ENCODE peak calls at places on chromosomes 12 and 14, in ten cellular contexts. C is H54, W is Peyer's patch, T is IMR-90, U is body of pancreas, D is stomach, Y is breast epithelium, I is ovary, L is lower leg skin, E is A549. Z is an unnamed sample.

GRCh38 chr12:99911076-99911475 is 73.7 kb downstream of the ANKS1B start:
- DNase-seq in C (peak), I (peak), E (peak), U (no peak), L (no peak), D (no peak), Y (peak), T (peak), W (no peak), Z (no peak)

GRCh38 chr14:49988080-49988990 is 95.5 kb downstream of the ARF6 start:
- DNase-seq in T (no peak), C (no peak), D (no peak), U (no peak), I (no peak), W (no peak), L (peak), E (no peak), Y (no peak), Z (no peak)

GRCh38 chr12:43060738-43061137 is 471.2 kb upstream of the PRICKLE1 start:
- DNase-seq in Y (no peak), L (no peak), T (no peak), E (no peak), I (no peak), C (no peak), W (no peak), D (no peak), U (no peak), Z (no peak)

GRCh38 chr12:65953621-65954020 is 129.3 kb downstream of the HMGA2 start:
- DNase-seq in U (no peak), I (no peak), C (no peak), E (no peak), W (no peak), T (peak), L (no peak), Y (no peak), D (no peak), Z (no peak)

GRCh38 chr12:47553266-47553665 is 152.6 kb downstream of the RPAP3 start:
- DNase-seq in I (no peak), L (no peak), E (no peak), C (no peak), Y (no peak), T (no peak), D (no peak), W (no peak), U (no peak), Z (no peak)

GRCh38 chr12:6700646-6701051 is at the start of gene PIANP:
- DNase-seq in C (no peak), W (peak), L (peak), E (no peak), I (peak), T (peak), Y (peak), D (peak), U (peak), Z (no peak)

GRCh38 chr14:32077081-32078029 is at the start of gene ARHGAP5:
- DNase-seq in T (peak), Y (peak), C (peak), D (peak), U (peak), I (peak), E (peak), W (peak), L (peak), Z (peak)

GRCh38 chr14:70943838-70944237 is 36.6 kb downstream of the PCNX1 start:
- DNase-seq in T (no peak), E (peak), D (no peak), W (no peak), C (no peak), I (no peak), Y (no peak), U (no peak), L (no peak), Z (no peak)

GRCh38 chr14:64654072-64654899 is 49.9 kb upstream of the PLEKHG3 start:
- DNase-seq in C (peak), U (no peak), E (peak), T (peak), I (no peak), D (no peak), W (no peak), Y (no peak), L (no peak), Z (no peak)

GRCh38 chr14:94675036-94675435 is 62.8 kb downstream of the SERPINA3 start:
- DNase-seq in I (no peak), C (no peak), W (no peak), D (peak), L (no peak), T (no peak), E (no peak), Y (no peak), U (no peak), Z (no peak)

GRCh38 chr14:105425823-105426247 is 6.2 kb downstream of the MTA1 start:
- DNase-seq in Y (no peak), E (no peak), U (no peak), C (no peak), T (no peak), I (no peak), L (no peak), W (no peak), D (no peak), Z (no peak)

GRCh38 chr12:108234155-108234554 is 105.0 kb downstream of the CMKLR1 start:
- DNase-seq in T (no peak), U (no peak), D (no peak), E (no peak), C (no peak), Y (no peak), I (no peak), L (no peak), W (no peak), Z (no peak)

GRCh38 chr14:61923348-61923747 is 161.1 kb downstream of the SNAPC1 start:
- DNase-seq in E (no peak), L (no peak), T (peak), C (no peak), U (peak), W (no peak), Y (no peak), I (no peak), D (no peak), Z (no peak)

GRCh38 chr14:45810152-45810872 is 557.3 kb upstream of the MIS18BP1 start:
- DNase-seq in L (no peak), D (no peak), W (no peak), U (no peak), I (no peak), C (no peak), E (no peak), T (no peak), Y (no peak), Z (no peak)

DNA sequence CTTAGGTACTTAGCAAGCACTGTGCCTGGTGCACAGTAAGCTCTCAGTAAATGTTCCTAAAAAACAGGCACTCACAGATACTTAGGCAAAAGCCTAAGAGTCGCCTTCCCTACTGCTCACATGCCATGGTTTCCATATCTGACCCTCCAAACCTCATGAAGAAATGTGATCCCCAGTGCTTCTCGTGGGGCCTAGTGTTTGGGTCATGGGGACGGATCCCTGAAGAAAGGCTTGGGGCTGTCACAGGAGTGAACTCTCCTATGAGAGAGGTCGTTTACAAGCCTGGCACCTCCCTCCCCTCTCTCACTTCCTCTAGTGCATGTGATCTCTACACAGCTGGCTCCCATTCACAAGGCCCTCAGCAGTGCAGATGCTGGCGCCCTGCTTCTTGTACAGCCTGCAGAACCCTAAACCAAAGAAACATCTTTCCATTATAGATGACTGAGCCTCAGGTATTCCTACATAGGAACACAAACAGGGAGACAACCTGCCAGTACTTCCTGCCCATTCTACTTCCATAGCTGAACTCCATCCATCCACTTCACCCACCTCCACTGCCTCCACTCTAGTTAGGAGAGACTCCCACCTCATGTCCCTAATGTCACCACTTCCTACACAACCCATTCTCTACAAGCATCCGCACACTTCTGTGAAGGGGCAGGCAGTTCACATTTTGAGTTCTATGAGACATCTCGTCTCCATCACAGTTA is 2.9 kb downstream of the SLC15A4 start:
- DNase-seq in U (peak), E (no peak), W (no peak), T (no peak), I (no peak), C (no peak), L (no peak), D (peak), Y (no peak), Z (no peak)
- TF ChIP-seq POLR2A in U (no peak), E (no peak), W (no peak), T (no peak), I (no peak), C (no peak), L (no peak), D (no peak), Y (no peak), Z (no peak)

GRCh38 chr14:75279153-75279738 is 618 bp downstream of the FOS start:
- DNase-seq in Y (peak), D (no peak), W (peak), E (peak), L (peak), U (peak), I (peak), T (peak), C (no peak), Z (peak)

GRCh38 chr14:75278422-75279152 is at the start of gene FOS:
- DNase-seq in W (peak), U (peak), T (peak), Y (peak), L (peak), D (peak), C (peak), I (peak), E (peak), Z (peak)

GRCh38 chr14:75279739-75280447 is 1.3 kb downstream of the FOS start:
- DNase-seq in Y (peak), C (no peak), U (peak), T (peak), L (peak), W (no peak), I (peak), D (no peak), E (no peak), Z (peak)

GRCh38 chr14:75277000-75277795 is 1.4 kb upstream of the FOS start:
- DNase-seq in E (peak), Y (peak), W (peak), D (peak), C (no peak), T (peak), I (peak), L (peak), U (peak), Z (peak)

DNA sequence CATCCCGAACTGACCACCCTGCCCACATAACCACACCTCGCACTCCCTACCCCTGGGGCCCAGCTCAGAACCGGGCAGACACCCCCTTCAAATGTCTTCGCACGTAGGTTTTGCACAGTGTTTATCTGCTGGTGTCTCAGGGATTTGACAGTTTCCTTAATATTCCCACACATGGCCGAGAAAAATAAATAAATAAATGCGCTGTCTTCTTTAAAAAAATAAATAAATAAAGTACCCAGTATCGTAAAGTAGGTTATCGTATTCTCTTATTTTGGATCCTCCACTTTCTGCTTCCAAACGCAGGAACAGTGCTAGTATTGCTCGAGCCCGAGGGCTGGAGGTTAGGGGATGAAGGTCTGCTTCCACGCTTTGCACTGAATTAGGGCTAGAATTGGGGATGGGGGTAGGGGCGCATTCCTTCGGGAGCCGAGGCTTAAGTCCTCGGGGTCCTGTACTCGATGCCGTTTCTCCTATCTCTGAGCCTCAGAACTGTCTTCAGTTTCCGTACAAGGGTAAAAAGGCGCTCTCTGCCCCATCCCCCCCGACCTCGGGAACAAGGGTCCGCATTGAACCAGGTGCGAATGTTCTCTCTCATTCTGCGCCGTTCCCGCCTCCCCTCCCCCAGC is 719 bp upstream of the FOS start:
- DNase-seq in L (no peak), U (no peak), W (no peak), E (no peak), C (no peak), T (peak), I (no peak), D (no peak), Y (no peak), Z (no peak)
- TF ChIP-seq POLR2A in L (no peak), U (no peak), W (no peak), E (no peak), C (no peak), T (peak), I (no peak), D (no peak), Y (no peak), Z (no peak)

GRCh38 chr14:68309121-68309520 is 483.7 kb downstream of the ZFP36L1 start:
- DNase-seq in W (no peak), C (no peak), L (no peak), I (no peak), E (no peak), D (no peak), U (no peak), Y (no peak), T (no peak), Z (no peak)
- TF ChIP-seq POLR2A in W (no peak), C (no peak), L (no peak), I (no peak), E (no peak), D (no peak), U (no peak), Y (no peak), T (no peak), Z (no peak)

GRCh38 chr14:77043177-77043983 is 14.9 kb upstream of the IRF2BPL start:
- DNase-seq in W (no peak), E (peak), U (no peak), Y (peak), D (no peak), L (no peak), C (no peak), I (peak), T (peak), Z (peak)
- TF ChIP-seq POLR2A in W (no peak), E (no peak), U (no peak), Y (peak), D (no peak), L (no peak), C (no peak), I (no peak), T (no peak), Z (no peak)

GRCh38 chr12:51244269-51244668 is 5.6 kb downstream of the DAZAP2 start:
- DNase-seq in W (no peak), L (no peak), D (no peak), U (no peak), Y (no peak), I (no peak), T (peak), E (no peak), C (no peak), Z (no peak)
- TF ChIP-seq POLR2A in W (no peak), L (no peak), D (no peak), U (no peak), Y (no peak), I (no peak), T (no peak), E (no peak), C (no peak), Z (peak)

DNA sequence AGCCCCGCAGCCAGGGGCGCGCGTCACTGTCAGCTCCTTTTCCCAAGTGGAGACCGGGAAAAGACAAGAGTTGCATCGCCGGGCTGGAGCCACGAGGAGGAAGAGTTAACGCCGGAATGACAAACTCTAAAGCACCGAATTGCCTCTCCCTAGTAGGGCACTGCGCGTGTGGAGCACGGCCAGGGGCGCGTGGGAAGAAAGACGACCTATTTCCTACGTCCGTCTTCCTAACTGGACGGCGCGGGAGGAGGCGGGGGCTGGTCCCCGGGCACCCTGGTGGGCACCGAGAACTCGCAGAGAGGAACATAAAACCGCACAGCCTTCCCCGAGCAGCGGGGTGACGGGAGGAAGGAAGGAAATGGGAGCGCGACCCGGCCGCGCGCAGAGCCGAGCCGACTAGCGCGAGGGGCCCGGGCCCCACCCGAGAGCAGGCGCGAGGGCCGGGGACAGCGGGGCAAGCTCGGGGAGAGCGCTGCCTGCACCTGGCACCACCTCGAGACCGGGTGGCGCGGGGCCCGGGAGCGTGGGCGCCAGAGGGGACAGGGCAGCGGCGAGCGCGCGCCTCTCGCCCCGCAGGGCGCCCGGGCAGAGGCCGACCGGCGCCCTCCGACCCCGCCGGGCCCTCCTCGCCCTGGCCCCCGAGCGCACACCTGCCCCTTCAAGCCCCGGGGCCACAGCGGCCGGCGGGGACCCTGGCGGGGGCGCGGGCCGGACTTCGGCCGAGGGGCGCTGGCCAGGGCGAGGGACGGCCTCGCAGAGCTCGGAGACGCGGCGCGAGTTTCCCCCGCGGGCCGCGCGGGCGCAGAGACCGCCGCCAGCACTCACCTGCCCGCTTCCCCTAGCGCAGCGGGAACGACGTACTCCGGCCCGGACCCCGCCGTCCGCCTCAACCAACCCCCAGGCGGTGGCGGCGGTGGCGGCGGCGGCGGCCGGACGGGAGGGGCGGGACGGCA is 480 bp downstream of the SETD3 start:
- DNase-seq in L (peak), I (peak), T (peak), C (peak), D (peak), U (peak), Y (peak), E (peak), W (peak), Z (peak)
- TF ChIP-seq POLR2A in L (no peak), I (peak), T (peak), C (peak), D (no peak), U (peak), Y (no peak), E (peak), W (peak), Z (no peak)

DNA sequence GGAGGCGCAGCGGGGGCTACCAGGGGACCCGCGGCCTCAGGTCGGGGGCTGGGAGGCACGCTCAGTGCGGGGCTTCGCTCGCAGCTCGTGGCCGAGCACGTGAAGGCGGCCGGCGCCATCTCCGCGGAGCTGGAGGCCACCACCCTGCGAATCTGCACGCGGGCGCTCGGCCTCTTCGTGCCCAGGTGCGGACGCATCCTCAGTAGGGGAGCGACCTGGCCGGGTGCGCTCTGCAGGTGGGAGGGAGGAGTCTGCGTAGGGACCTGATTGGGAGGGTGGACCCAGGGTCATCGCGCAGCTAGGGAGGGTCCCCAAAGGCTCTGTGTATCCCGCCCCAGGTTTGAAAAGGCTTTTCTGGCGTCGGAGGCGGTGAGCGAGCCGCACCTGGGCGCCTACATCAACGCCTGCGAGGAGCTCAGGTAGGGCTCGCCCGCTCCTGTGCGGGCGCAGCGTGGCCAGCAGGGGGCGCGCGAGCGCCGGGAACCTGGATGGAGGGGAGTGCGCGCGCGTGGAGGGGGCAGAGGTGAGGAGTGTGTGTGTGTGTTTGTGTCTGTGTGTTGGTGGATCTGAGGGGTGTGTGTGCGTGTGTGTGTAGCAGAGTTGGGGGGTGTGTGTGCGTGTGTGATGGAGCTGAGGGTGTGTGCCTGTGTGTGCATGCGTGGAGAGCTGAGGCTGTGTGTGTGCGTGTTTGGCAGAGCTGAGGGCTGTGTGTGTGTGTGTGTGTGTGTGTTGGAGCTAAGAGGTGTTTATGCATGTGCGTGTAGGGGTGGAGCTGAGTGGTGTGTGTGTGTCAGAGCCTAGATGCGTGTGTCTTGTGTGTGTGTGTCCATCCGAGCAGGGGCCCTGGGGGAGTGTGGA is 10.4 kb downstream of the EXOC3L4 start:
- DNase-seq in D (peak), T (peak), I (peak), C (no peak), W (peak), U (peak), L (peak), Y (no peak), E (peak), Z (peak)
- TF ChIP-seq POLR2A in D (no peak), T (no peak), I (no peak), C (no peak), W (peak), U (no peak), L (no peak), Y (no peak), E (no peak), Z (no peak)

GRCh38 chr12:91630906-91631305 is 448.3 kb upstream of the DCN start:
- DNase-seq in U (no peak), D (no peak), L (no peak), W (no peak), C (no peak), T (no peak), Y (no peak), E (no peak), I (no peak), Z (no peak)

GRCh38 chr12:91633206-91633605 is 450.6 kb upstream of the DCN start:
- DNase-seq in U (no peak), W (no peak), E (no peak), C (no peak), I (no peak), Y (no peak), L (no peak), T (no peak), D (no peak), Z (no peak)

GRCh38 chr12:91636721-91637120 is 454.1 kb upstream of the DCN start:
- DNase-seq in D (no peak), U (no peak), L (no peak), T (no peak), I (no peak), W (no peak), Y (no peak), C (no peak), E (no peak), Z (no peak)

GRCh38 chr12:91632042-91632786 is 449.6 kb upstream of the DCN start:
- DNase-seq in T (no peak), L (no peak), U (no peak), E (no peak), I (no peak), D (no peak), C (no peak), W (no peak), Y (no peak), Z (no peak)

DNA sequence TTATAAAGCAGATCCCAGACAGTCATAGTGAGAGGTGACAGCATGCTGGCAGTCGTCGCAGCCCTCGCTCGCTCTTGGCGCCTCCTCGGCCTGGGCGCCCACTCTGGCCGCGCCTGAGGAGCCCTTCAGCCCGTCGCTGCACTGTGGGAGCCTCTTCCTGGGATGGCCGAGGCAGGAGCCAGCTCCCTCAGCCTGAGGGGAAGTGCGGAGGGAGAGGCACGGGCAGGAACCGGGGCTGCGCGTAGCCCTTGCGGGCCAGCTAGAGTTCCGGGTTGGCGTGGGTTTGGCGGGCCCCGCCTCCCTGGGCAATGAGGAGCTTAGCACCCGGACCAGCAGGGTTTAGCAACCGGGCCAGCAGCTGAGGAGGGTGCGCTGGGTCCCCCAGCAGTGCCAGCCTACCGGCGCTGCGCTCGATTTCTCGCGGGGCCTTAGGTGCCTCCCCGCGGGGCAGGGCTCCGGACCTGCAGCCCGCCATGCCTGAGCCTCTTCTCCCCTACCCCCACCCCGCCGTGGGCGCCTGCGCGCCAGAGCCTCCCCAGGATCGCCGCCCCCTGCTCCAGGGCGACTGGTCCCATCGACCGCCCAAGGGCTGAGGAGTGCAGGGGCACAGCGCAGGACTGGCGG is 451.2 kb upstream of the DCN start:
- DNase-seq in D (no peak), T (no peak), Y (no peak), W (peak), L (no peak), E (no peak), C (no peak), U (no peak), I (no peak), Z (no peak)
- TF ChIP-seq POLR2A in D (no peak), T (no peak), Y (no peak), W (no peak), L (no peak), E (no peak), C (no peak), U (no peak), I (no peak), Z (no peak)

Z was measured in erythroblast.